ENCODE peak calls at places on chromosomes 12 and 14, in four cellular contexts. T is HuH-7.5; L is effector memory CD8-positive, alpha-beta T cell; E is Panc1. A is an unnamed sample.

GRCh38 chr12:44076892-44077291 is 241.0 kb downstream of the TMEM117 start:
- DNase-seq in T (no peak), E (no peak), L (no peak), A (no peak)

GRCh38 chr12:121494093-121494787 is 86.6 kb downstream of the KDM2B start:
- DNase-seq in T (no peak), E (peak), L (peak), A (peak)

GRCh38 chr12:10366875-10367274 is 23.0 kb downstream of the KLRK1 start:
- DNase-seq in T (no peak), E (no peak), L (no peak), A (no peak)

GRCh38 chr12:107352347-107353081 is 259.2 kb upstream of the CRY1 start:
- DNase-seq in E (no peak), T (no peak), L (no peak), A (no peak)

GRCh38 chr14:22976620-22977433 is 5.5 kb downstream of the AJUBA start:
- DNase-seq in E (no peak), T (peak), L (no peak), A (no peak)

GRCh38 chr14:73188501-73188903 is 48.8 kb upstream of the PAPLN start:
- DNase-seq in T (no peak), L (no peak), E (no peak), A (peak)

GRCh38 chr12:24393105-24393504 is 443.6 kb upstream of the SOX5 start:
- DNase-seq in E (no peak), T (no peak), L (no peak), A (no peak)

GRCh38 chr12:9149372-9149771 is 33.7 kb upstream of the A2M start:
- DNase-seq in T (no peak), L (no peak), E (no peak), A (no peak)

GRCh38 chr14:59314019-59314608 is 125.6 kb downstream of the DAAM1 start:
- DNase-seq in E (no peak), L (no peak), T (no peak), A (no peak)

GRCh38 chr14:23366163-23366921 is 1.4 kb upstream of the EFS start:
- DNase-seq in L (no peak), T (no peak), E (no peak), A (no peak)

GRCh38 chr12:130916251-130916911 is 37.3 kb upstream of the ADGRD1 start:
- DNase-seq in T (peak), L (no peak), E (peak), A (no peak)

GRCh38 chr12:64103821-64104220 is 118.3 kb downstream of the KICS2 start:
- DNase-seq in L (no peak), E (no peak), T (no peak), A (no peak)

GRCh38 chr12:128387811-128388422 is 120.9 kb downstream of the TMEM132C start:
- DNase-seq in L (peak), E (peak), T (peak), A (no peak)

GRCh38 chr12:6334359-6334758 is 7.5 kb downstream of the TNFRSF1A start:
- DNase-seq in E (no peak), T (no peak), L (no peak), A (no peak)

GRCh38 chr14:96752594-96752993 is 44.6 kb upstream of the VRK1 start:
- DNase-seq in T (no peak), E (no peak), L (no peak), A (no peak)

GRCh38 chr14:20482382-20482781 is 13.2 kb downstream of the PNP start:
- DNase-seq in L (no peak), T (no peak), E (no peak), A (no peak)